ENCODE peak calls at places on chromosomes 1 and 21, in four cellular contexts. K, N, S and Y are unnamed samples.

GRCh38 chr1:67832737-67833594 is at the start of gene GNG12:
- DNase-seq in K (no peak), N (peak; percentile 88), S (peak; percentile 68), Y (peak; percentile 78)

GRCh38 chr1:226357416-226357815 is 48.5 kb upstream of the LIN9 start:
- DNase-seq in K (no peak), N (no peak), S (no peak), Y (no peak)

GRCh38 chr1:227949341-227949921 is 1.7 kb upstream of the WNT9A start:
- DNase-seq in K (no peak), N (no peak), S (peak; percentile 7), Y (no peak)

GRCh38 chr1:85048296-85049064 is at the start of gene MCOLN3:
- DNase-seq in K (no peak), N (peak; percentile 75), S (peak; percentile 16), Y (peak; percentile 26)

GRCh38 chr1:1390675-1391074 is 8.5 kb downstream of the CCNL2 start:
- DNase-seq in K (no peak), N (no peak), S (no peak), Y (no peak)

GRCh38 chr1:216830836-216831235 is 107.6 kb upstream of the ESRRG start:
- DNase-seq in K (no peak), N (no peak), S (no peak), Y (no peak)

GRCh38 chr1:70902211-70902610 is 145.4 kb downstream of the PTGER3 start:
- DNase-seq in K (no peak), N (no peak), S (no peak), Y (no peak)

GRCh38 chr1:218775476-218776170 is 398.1 kb upstream of the LYPLAL1 start:
- DNase-seq in K (no peak), N (no peak), S (no peak), Y (no peak)

GRCh38 chr1:196723325-196724185 is 51.1 kb upstream of the CFHR3 start:
- DNase-seq in K (peak; percentile 67), N (peak; percentile 81), S (peak; percentile 29), Y (peak; percentile 68)

GRCh38 chr1:154342836-154343472 is 17.6 kb downstream of the ATP8B2 start:
- DNase-seq in K (no peak), N (no peak), S (no peak), Y (no peak)

GRCh38 chr1:229817936-229818335 is 191.9 kb downstream of the URB2 start:
- DNase-seq in K (no peak), N (no peak), S (no peak), Y (no peak)

GRCh38 chr1:225445644-225446297 is 17.9 kb upstream of the LBR start:
- DNase-seq in K (no peak), N (no peak), S (no peak), Y (no peak)

GRCh38 chr1:109113787-109114568 is at the start of gene ELAPOR1:
- DNase-seq in K (no peak), N (peak; percentile 73), S (no peak), Y (no peak)

GRCh38 chr1:205179842-205180241 is 31.7 kb downstream of the DSTYK start:
- DNase-seq in K (no peak), N (no peak), S (no peak), Y (no peak)

GRCh38 chr1:55204997-55205396 is 10.2 kb downstream of the USP24 start:
- DNase-seq in K (peak; percentile 15), N (no peak), S (no peak), Y (no peak)

GRCh38 chr1:229087906-229088305 is 183.0 kb upstream of the RAB4A start:
- DNase-seq in K (no peak), N (no peak), S (no peak), Y (no peak)

GRCh38 chr1:228393811-228394570 is 12.6 kb downstream of the TRIM11 start:
- DNase-seq in K (no peak), N (no peak), S (no peak), Y (no peak)

GRCh38 chr1:153510984-153511410 is 24.8 kb downstream of the S100A6 start:
- DNase-seq in K (peak; percentile 71), N (peak; percentile 93), S (peak; percentile 86), Y (peak; percentile 84)

GRCh38 chr1:198326915-198327314 is 170.1 kb downstream of the NEK7 start:
- DNase-seq in K (no peak), N (no peak), S (no peak), Y (no peak)

GRCh38 chr21:34845521-34846213 is 176.9 kb downstream of the CLIC6 start:
- DNase-seq in K (no peak), N (no peak), S (no peak), Y (no peak)

GRCh38 chr1:34918609-34919561 is 10.6 kb downstream of the DLGAP3 start:
- DNase-seq in K (no peak), N (peak; percentile 86), S (peak; percentile 24), Y (no peak)

GRCh38 chr1:245822997-245823396 is 668.2 kb downstream of the KIF26B start:
- DNase-seq in K (peak; percentile 54), N (no peak), S (no peak), Y (peak; percentile 55)

GRCh38 chr21:15023782-15024181 is 41.0 kb downstream of the NRIP1 start:
- DNase-seq in K (no peak), N (no peak), S (no peak), Y (no peak)

DNA sequence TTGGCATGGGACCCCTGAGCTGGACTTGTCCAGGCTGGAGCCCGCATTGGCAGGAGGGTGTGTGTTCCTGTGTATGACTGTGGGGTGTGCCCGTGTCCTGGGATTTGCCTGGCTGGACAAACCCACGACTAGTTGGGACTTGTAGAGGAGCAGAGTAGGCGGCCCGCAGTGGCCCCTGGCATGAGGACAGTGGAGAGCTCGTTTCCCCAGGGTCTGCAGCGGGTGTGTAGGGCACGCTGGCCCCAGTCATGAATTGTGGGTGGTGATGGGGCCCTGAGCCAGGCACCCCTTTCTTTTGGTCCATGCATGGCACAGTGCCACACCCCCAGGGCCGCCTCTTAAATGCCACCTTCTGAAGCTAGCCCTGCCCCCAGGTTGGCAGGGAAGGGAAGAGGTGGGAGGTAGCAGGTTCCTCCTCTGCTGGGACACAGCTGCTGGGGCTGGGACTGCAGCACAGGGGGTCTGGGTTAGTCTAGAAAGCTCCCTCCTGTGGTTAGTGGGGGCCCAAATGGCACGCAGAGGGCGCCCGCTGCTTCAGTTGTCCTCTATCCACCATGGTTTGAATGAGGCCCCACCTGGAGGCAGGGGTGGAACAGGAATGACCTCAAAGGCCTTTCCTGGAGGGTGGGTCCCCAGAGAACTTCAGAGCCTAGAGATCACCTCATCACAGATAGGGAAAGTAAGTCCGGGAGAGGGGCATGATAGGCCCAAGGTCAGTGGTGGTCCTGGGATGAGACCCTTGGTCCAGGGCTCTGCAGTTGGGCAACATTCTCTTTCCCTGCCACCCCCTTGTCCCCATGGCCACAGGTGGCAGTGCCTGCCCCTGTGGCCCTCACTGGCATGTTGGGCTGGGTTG is 4.1 kb downstream of the CROCC start:
- DNase-seq in K (no peak), N (no peak), S (peak; percentile 16), Y (no peak)
- H3K4me1 ChIP-seq in K (peaks cover 8% of the 10 kb centered on the region), N (peaks cover 19% of the 10 kb centered on the region), S (peaks cover 3% of the 10 kb centered on the region), Y (no peaks in the 10 kb centered on the region)

GRCh38 chr1:233638513-233638912 is 24.6 kb downstream of the KCNK1 start:
- DNase-seq in K (no peak), N (no peak), S (no peak), Y (no peak)

GRCh38 chr1:233639611-233640010 is 25.7 kb downstream of the KCNK1 start:
- DNase-seq in K (no peak), N (no peak), S (no peak), Y (no peak)

GRCh38 chr1:233636503-233636877 is 22.6 kb downstream of the KCNK1 start:
- DNase-seq in K (no peak), N (no peak), S (peak; percentile 39), Y (no peak)

GRCh38 chr1:233635765-233636502 is 22.0 kb downstream of the KCNK1 start:
- DNase-seq in K (no peak), N (peak; percentile 56), S (peak; percentile 93), Y (no peak)

DNA sequence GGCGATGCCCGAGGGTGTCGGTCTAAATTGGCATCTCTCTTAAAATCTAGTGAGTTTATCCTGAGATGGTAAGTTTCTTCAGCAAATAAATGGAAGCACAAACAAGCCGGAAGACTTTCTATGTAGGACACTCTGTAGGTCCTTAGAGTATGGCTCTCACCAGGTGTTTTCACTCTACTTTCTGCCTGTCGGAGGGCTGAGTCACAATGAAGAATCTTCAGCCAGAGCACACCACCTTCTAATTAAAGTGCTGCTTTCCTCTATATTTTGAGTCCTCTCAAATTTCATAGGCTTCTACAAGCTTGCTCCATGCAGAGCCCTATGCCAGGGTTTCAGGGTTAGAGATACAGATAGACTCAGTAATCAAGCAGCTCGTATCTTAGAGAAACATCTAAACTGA is 27.1 kb downstream of the KCNK1 start:
- DNase-seq in K (no peak), N (no peak), S (no peak), Y (no peak)
- TF ChIP-seq RNF2 in K (no peak), N (no peak), S (no peak), Y (no peak)

DNA sequence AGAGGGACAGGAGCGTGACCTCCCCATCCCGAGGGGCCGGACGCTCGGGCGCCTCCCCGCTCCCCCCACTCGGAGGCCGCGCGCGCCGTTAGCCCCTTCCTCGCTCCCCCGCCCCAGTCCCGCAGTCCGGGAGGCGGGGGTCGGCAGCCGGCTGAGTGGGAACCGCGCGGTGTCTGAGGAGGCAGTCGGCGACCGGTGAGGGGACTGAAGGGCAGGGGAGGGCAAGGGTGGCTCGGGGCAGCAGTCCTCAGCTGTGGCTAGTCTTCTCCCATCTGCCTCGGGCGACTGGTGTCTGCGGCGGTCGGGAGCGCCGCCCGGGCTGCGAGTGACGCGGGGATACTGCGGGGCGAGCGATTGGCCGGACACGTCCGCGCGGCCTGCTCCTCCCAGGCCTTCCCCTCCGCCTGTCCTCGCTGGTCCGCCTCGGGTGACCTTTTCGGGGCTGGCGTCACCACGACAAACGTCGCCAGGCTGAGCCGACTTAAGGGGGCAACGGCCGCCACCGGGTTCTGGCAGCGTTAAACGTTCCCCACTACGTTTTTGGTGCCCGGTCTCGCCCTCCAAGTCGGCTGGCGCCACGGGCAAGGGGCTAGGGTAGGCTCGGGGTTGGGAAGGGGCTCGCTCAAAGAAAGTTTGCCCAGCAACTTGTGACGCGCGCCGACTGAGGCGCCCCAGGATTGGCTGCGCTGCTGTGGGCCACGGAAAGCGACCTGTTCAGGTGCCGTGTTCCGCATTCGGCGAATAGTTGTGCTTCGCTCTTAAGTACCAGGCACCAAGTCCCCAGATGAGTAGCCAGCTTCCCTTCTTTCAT is 538 bp downstream of the ZNF672 start:
- DNase-seq in K (peak; percentile 80), N (peak; percentile 97), S (peak; percentile 80), Y (peak; percentile 89)
- H3K4me1 ChIP-seq in K (peaks cover 66% of the 10 kb centered on the region), N (no peaks in the 10 kb centered on the region), S (peaks cover 47% of the 10 kb centered on the region), Y (peaks cover 10% of the 10 kb centered on the region)

GRCh38 chr1:16220101-16220500 is 7.6 kb upstream of the ARHGEF19 start:
- DNase-seq in K (no peak), N (no peak), S (no peak), Y (no peak)

GRCh38 chr1:16217061-16217785 is 4.8 kb upstream of the ARHGEF19 start:
- DNase-seq in K (peak; percentile 88), N (peak; percentile 98), S (peak; percentile 100), Y (peak; percentile 66)

GRCh38 chr1:16215882-16216753 is 3.7 kb upstream of the ARHGEF19 start:
- DNase-seq in K (peak; percentile 61), N (peak; percentile 97), S (peak; percentile 95), Y (peak; percentile 24)

GRCh38 chr1:16218674-16219071 is 6.2 kb upstream of the ARHGEF19 start:
- DNase-seq in K (no peak), N (no peak), S (no peak), Y (no peak)

DNA sequence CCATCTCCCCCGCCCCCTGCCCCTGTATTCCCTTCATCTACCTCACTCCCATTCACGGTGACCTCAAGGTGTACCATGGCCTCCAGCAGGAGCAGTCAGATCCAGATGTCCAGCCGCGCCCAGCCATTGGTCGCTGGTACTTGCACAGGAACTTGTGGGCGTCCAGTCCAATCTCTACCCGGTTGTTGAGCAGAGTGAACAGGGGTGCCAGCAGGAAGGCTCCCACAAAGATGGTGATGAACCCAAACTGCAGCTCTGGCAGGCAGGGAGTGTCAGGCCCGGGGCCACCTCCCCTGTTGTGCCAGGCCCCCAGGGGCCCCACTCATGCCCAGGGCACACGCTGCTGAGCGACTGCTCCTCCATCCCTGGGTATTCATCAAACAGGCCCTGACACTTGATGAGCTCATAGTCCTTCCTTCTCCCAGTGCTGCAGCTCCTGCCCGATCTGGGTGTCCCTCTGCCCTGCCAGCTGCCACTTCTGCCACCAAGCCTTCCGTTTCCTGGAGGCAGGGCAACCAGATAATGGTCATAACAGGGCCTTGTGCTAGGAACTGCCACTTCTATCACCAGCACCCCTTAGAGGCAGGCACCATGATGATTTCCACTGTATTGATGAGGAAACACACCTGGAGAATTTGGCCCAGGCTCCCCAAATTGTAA is 5.7 kb upstream of the ARHGEF19 start:
- DNase-seq in K (no peak), N (no peak), S (no peak), Y (no peak)
- TF ChIP-seq RNF2 in K (no peak), N (no peak), S (no peak), Y (no peak)